ENCODE peak calls at places on chromosomes 3 and 15, in six cellular contexts. One of them, this sample, is unnamed.

GRCh38 chr3:189270248-189270832 is 98.6 kb downstream of the TPRG1 start:
- DNase-seq in IMR-90: peak
- DNase-seq in body of pancreas: peak
- DNase-seq in activated CD4-positive, alpha-beta memory T cell treated with anti-CD3 and anti-CD28 coated beads, Interleukin-2, amount 10 ng/mL, durations not matched to agents 7 days and 5 days: peak
- DNase-seq in HFF-Myc: peak
- DNase-seq in left ventricle myocardium inferior: peak
- DNase-seq in this sample: no peak

GRCh38 chr3:50525191-50525590 is 21.8 kb upstream of the CACNA2D2 start:
- DNase-seq in HFF-Myc: no peak
- DNase-seq in IMR-90: no peak
- DNase-seq in body of pancreas: no peak
- DNase-seq in activated CD4-positive, alpha-beta memory T cell treated with anti-CD3 and anti-CD28 coated beads, Interleukin-2, amount 10 ng/mL, durations not matched to agents 7 days and 5 days: no peak
- DNase-seq in left ventricle myocardium inferior: no peak
- DNase-seq in this sample: peak

GRCh38 chr15:39332846-39333245 is 248.0 kb upstream of the THBS1 start:
- DNase-seq in left ventricle myocardium inferior: no peak
- DNase-seq in body of pancreas: no peak
- DNase-seq in IMR-90: no peak
- DNase-seq in activated CD4-positive, alpha-beta memory T cell treated with anti-CD3 and anti-CD28 coated beads, Interleukin-2, amount 10 ng/mL, durations not matched to agents 7 days and 5 days: no peak
- DNase-seq in HFF-Myc: no peak
- DNase-seq in this sample: no peak

GRCh38 chr3:124620600-124621063 is 109.6 kb upstream of the UMPS start:
- DNase-seq in IMR-90: peak
- DNase-seq in left ventricle myocardium inferior: no peak
- DNase-seq in activated CD4-positive, alpha-beta memory T cell treated with anti-CD3 and anti-CD28 coated beads, Interleukin-2, amount 10 ng/mL, durations not matched to agents 7 days and 5 days: peak
- DNase-seq in HFF-Myc: no peak
- DNase-seq in body of pancreas: peak
- DNase-seq in this sample: no peak

GRCh38 chr3:110343376-110343775 is 728.2 kb upstream of the NECTIN3 start:
- DNase-seq in activated CD4-positive, alpha-beta memory T cell treated with anti-CD3 and anti-CD28 coated beads, Interleukin-2, amount 10 ng/mL, durations not matched to agents 7 days and 5 days: no peak
- DNase-seq in left ventricle myocardium inferior: no peak
- DNase-seq in body of pancreas: no peak
- DNase-seq in HFF-Myc: peak
- DNase-seq in IMR-90: peak
- DNase-seq in this sample: no peak

GRCh38 chr3:168085491-168086119 is 10.1 kb downstream of the GOLIM4 start:
- DNase-seq in HFF-Myc: no peak
- DNase-seq in body of pancreas: no peak
- DNase-seq in IMR-90: no peak
- DNase-seq in activated CD4-positive, alpha-beta memory T cell treated with anti-CD3 and anti-CD28 coated beads, Interleukin-2, amount 10 ng/mL, durations not matched to agents 7 days and 5 days: no peak
- DNase-seq in left ventricle myocardium inferior: no peak
- DNase-seq in this sample: no peak

GRCh38 chr3:185253645-185254410 is at the start of gene EHHADH:
- DNase-seq in HFF-Myc: peak
- DNase-seq in activated CD4-positive, alpha-beta memory T cell treated with anti-CD3 and anti-CD28 coated beads, Interleukin-2, amount 10 ng/mL, durations not matched to agents 7 days and 5 days: peak
- DNase-seq in left ventricle myocardium inferior: peak
- DNase-seq in IMR-90: peak
- DNase-seq in body of pancreas: peak
- DNase-seq in this sample: peak

GRCh38 chr3:191373327-191373726 is 43.0 kb upstream of the UTS2B start:
- DNase-seq in HFF-Myc: no peak
- DNase-seq in IMR-90: peak
- DNase-seq in left ventricle myocardium inferior: no peak
- DNase-seq in body of pancreas: no peak
- DNase-seq in activated CD4-positive, alpha-beta memory T cell treated with anti-CD3 and anti-CD28 coated beads, Interleukin-2, amount 10 ng/mL, durations not matched to agents 7 days and 5 days: no peak
- DNase-seq in this sample: no peak

GRCh38 chr15:69298697-69299441 is at the start of gene PAQR5:
- DNase-seq in HFF-Myc: no peak
- DNase-seq in body of pancreas: peak
- DNase-seq in left ventricle myocardium inferior: peak
- DNase-seq in IMR-90: no peak
- DNase-seq in activated CD4-positive, alpha-beta memory T cell treated with anti-CD3 and anti-CD28 coated beads, Interleukin-2, amount 10 ng/mL, durations not matched to agents 7 days and 5 days: no peak
- DNase-seq in this sample: peak

GRCh38 chr15:60682615-60683014 is 203.7 kb upstream of the ICE2 start:
- DNase-seq in IMR-90: no peak
- DNase-seq in activated CD4-positive, alpha-beta memory T cell treated with anti-CD3 and anti-CD28 coated beads, Interleukin-2, amount 10 ng/mL, durations not matched to agents 7 days and 5 days: no peak
- DNase-seq in body of pancreas: peak
- DNase-seq in HFF-Myc: no peak
- DNase-seq in left ventricle myocardium inferior: no peak
- DNase-seq in this sample: no peak

GRCh38 chr3:171186383-171186782 is 159.9 kb upstream of the SLC2A2 start:
- DNase-seq in activated CD4-positive, alpha-beta memory T cell treated with anti-CD3 and anti-CD28 coated beads, Interleukin-2, amount 10 ng/mL, durations not matched to agents 7 days and 5 days: no peak
- DNase-seq in IMR-90: no peak
- DNase-seq in left ventricle myocardium inferior: no peak
- DNase-seq in HFF-Myc: no peak
- DNase-seq in body of pancreas: no peak
- DNase-seq in this sample: no peak

GRCh38 chr3:157199841-157200240 is 39.9 kb upstream of the CCNL1 start:
- DNase-seq in body of pancreas: no peak
- DNase-seq in left ventricle myocardium inferior: no peak
- DNase-seq in activated CD4-positive, alpha-beta memory T cell treated with anti-CD3 and anti-CD28 coated beads, Interleukin-2, amount 10 ng/mL, durations not matched to agents 7 days and 5 days: no peak
- DNase-seq in IMR-90: peak
- DNase-seq in HFF-Myc: no peak
- DNase-seq in this sample: no peak

GRCh38 chr15:39720721-39721611 is 61.7 kb downstream of the FSIP1 start:
- DNase-seq in IMR-90: peak
- DNase-seq in activated CD4-positive, alpha-beta memory T cell treated with anti-CD3 and anti-CD28 coated beads, Interleukin-2, amount 10 ng/mL, durations not matched to agents 7 days and 5 days: no peak
- DNase-seq in body of pancreas: no peak
- DNase-seq in left ventricle myocardium inferior: no peak
- DNase-seq in HFF-Myc: peak
- DNase-seq in this sample: no peak

GRCh38 chr3:105527949-105528348 is 161.2 kb downstream of the ALCAM start:
- DNase-seq in HFF-Myc: peak
- DNase-seq in IMR-90: peak
- DNase-seq in left ventricle myocardium inferior: no peak
- DNase-seq in activated CD4-positive, alpha-beta memory T cell treated with anti-CD3 and anti-CD28 coated beads, Interleukin-2, amount 10 ng/mL, durations not matched to agents 7 days and 5 days: no peak
- DNase-seq in body of pancreas: no peak
- DNase-seq in this sample: no peak

GRCh38 chr15:69338535-69339213 is 40.0 kb downstream of the PAQR5 start:
- DNase-seq in IMR-90: no peak
- DNase-seq in left ventricle myocardium inferior: no peak
- DNase-seq in body of pancreas: no peak
- DNase-seq in activated CD4-positive, alpha-beta memory T cell treated with anti-CD3 and anti-CD28 coated beads, Interleukin-2, amount 10 ng/mL, durations not matched to agents 7 days and 5 days: no peak
- DNase-seq in HFF-Myc: no peak
- DNase-seq in this sample: no peak

GRCh38 chr3:106114848-106115247 is 246.0 kb upstream of the CBLB start:
- DNase-seq in activated CD4-positive, alpha-beta memory T cell treated with anti-CD3 and anti-CD28 coated beads, Interleukin-2, amount 10 ng/mL, durations not matched to agents 7 days and 5 days: no peak
- DNase-seq in IMR-90: peak
- DNase-seq in body of pancreas: no peak
- DNase-seq in HFF-Myc: no peak
- DNase-seq in left ventricle myocardium inferior: no peak
- DNase-seq in this sample: no peak

GRCh38 chr15:34987182-34987488 is 952 bp downstream of the ZNF770 start:
- DNase-seq in left ventricle myocardium inferior: no peak
- DNase-seq in activated CD4-positive, alpha-beta memory T cell treated with anti-CD3 and anti-CD28 coated beads, Interleukin-2, amount 10 ng/mL, durations not matched to agents 7 days and 5 days: no peak
- DNase-seq in IMR-90: no peak
- DNase-seq in HFF-Myc: no peak
- DNase-seq in body of pancreas: no peak
- DNase-seq in this sample: peak

GRCh38 chr3:33083958-33084357 is 13.0 kb downstream of the GLB1 start:
- DNase-seq in activated CD4-positive, alpha-beta memory T cell treated with anti-CD3 and anti-CD28 coated beads, Interleukin-2, amount 10 ng/mL, durations not matched to agents 7 days and 5 days: no peak
- DNase-seq in body of pancreas: no peak
- DNase-seq in left ventricle myocardium inferior: no peak
- DNase-seq in HFF-Myc: no peak
- DNase-seq in IMR-90: no peak
- DNase-seq in this sample: no peak

GRCh38 chr3:124992041-124992440 is 57.5 kb upstream of the MUC13 start:
- DNase-seq in body of pancreas: no peak
- DNase-seq in IMR-90: no peak
- DNase-seq in HFF-Myc: no peak
- DNase-seq in left ventricle myocardium inferior: no peak
- DNase-seq in activated CD4-positive, alpha-beta memory T cell treated with anti-CD3 and anti-CD28 coated beads, Interleukin-2, amount 10 ng/mL, durations not matched to agents 7 days and 5 days: no peak
- DNase-seq in this sample: no peak

GRCh38 chr15:39310633-39311032 is 270.2 kb upstream of the THBS1 start:
- DNase-seq in body of pancreas: no peak
- DNase-seq in left ventricle myocardium inferior: no peak
- DNase-seq in activated CD4-positive, alpha-beta memory T cell treated with anti-CD3 and anti-CD28 coated beads, Interleukin-2, amount 10 ng/mL, durations not matched to agents 7 days and 5 days: no peak
- DNase-seq in IMR-90: peak
- DNase-seq in HFF-Myc: no peak
- DNase-seq in this sample: no peak

GRCh38 chr3:48429416-48430358 is at the start of gene PLXNB1:
- DNase-seq in left ventricle myocardium inferior: peak
- DNase-seq in HFF-Myc: no peak
- DNase-seq in activated CD4-positive, alpha-beta memory T cell treated with anti-CD3 and anti-CD28 coated beads, Interleukin-2, amount 10 ng/mL, durations not matched to agents 7 days and 5 days: peak
- DNase-seq in body of pancreas: peak
- DNase-seq in IMR-90: peak
- DNase-seq in this sample: peak

GRCh38 chr3:171757377-171758034 is 52.8 kb downstream of the PLD1 start:
- DNase-seq in IMR-90: no peak
- DNase-seq in HFF-Myc: no peak
- DNase-seq in body of pancreas: no peak
- DNase-seq in activated CD4-positive, alpha-beta memory T cell treated with anti-CD3 and anti-CD28 coated beads, Interleukin-2, amount 10 ng/mL, durations not matched to agents 7 days and 5 days: no peak
- DNase-seq in left ventricle myocardium inferior: no peak
- DNase-seq in this sample: no peak

GRCh38 chr15:40511472-40512133 is 40.8 kb downstream of the CHST14 start:
- DNase-seq in left ventricle myocardium inferior: peak
- DNase-seq in activated CD4-positive, alpha-beta memory T cell treated with anti-CD3 and anti-CD28 coated beads, Interleukin-2, amount 10 ng/mL, durations not matched to agents 7 days and 5 days: peak
- DNase-seq in body of pancreas: peak
- DNase-seq in HFF-Myc: no peak
- DNase-seq in IMR-90: no peak
- DNase-seq in this sample: peak

GRCh38 chr3:71488882-71489281 is 94.6 kb downstream of the FOXP1 start:
- DNase-seq in HFF-Myc: no peak
- DNase-seq in body of pancreas: no peak
- DNase-seq in left ventricle myocardium inferior: no peak
- DNase-seq in activated CD4-positive, alpha-beta memory T cell treated with anti-CD3 and anti-CD28 coated beads, Interleukin-2, amount 10 ng/mL, durations not matched to agents 7 days and 5 days: no peak
- DNase-seq in IMR-90: no peak
- DNase-seq in this sample: no peak

GRCh38 chr3:159922861-159923312 is 65.7 kb upstream of the IL12A start:
- DNase-seq in left ventricle myocardium inferior: no peak
- DNase-seq in HFF-Myc: no peak
- DNase-seq in body of pancreas: no peak
- DNase-seq in activated CD4-positive, alpha-beta memory T cell treated with anti-CD3 and anti-CD28 coated beads, Interleukin-2, amount 10 ng/mL, durations not matched to agents 7 days and 5 days: no peak
- DNase-seq in IMR-90: no peak
- DNase-seq in this sample: no peak

GRCh38 chr3:150251187-150251592 is 156.9 kb upstream of the TSC22D2 start:
- DNase-seq in IMR-90: no peak
- DNase-seq in activated CD4-positive, alpha-beta memory T cell treated with anti-CD3 and anti-CD28 coated beads, Interleukin-2, amount 10 ng/mL, durations not matched to agents 7 days and 5 days: no peak
- DNase-seq in HFF-Myc: no peak
- DNase-seq in left ventricle myocardium inferior: no peak
- DNase-seq in body of pancreas: no peak
- DNase-seq in this sample: no peak

GRCh38 chr15:43410572-43411214 is 39.8 kb downstream of the TUBGCP4 start:
- DNase-seq in IMR-90: peak
- DNase-seq in HFF-Myc: no peak
- DNase-seq in body of pancreas: no peak
- DNase-seq in left ventricle myocardium inferior: no peak
- DNase-seq in activated CD4-positive, alpha-beta memory T cell treated with anti-CD3 and anti-CD28 coated beads, Interleukin-2, amount 10 ng/mL, durations not matched to agents 7 days and 5 days: no peak
- DNase-seq in this sample: no peak

GRCh38 chr3:171126478-171127214 is 100.1 kb upstream of the SLC2A2 start:
- DNase-seq in left ventricle myocardium inferior: no peak
- DNase-seq in IMR-90: no peak
- DNase-seq in activated CD4-positive, alpha-beta memory T cell treated with anti-CD3 and anti-CD28 coated beads, Interleukin-2, amount 10 ng/mL, durations not matched to agents 7 days and 5 days: no peak
- DNase-seq in body of pancreas: no peak
- DNase-seq in HFF-Myc: no peak
- DNase-seq in this sample: no peak

GRCh38 chr3:81968628-81969027 is 207.2 kb upstream of the GBE1 start:
- DNase-seq in IMR-90: no peak
- DNase-seq in body of pancreas: no peak
- DNase-seq in activated CD4-positive, alpha-beta memory T cell treated with anti-CD3 and anti-CD28 coated beads, Interleukin-2, amount 10 ng/mL, durations not matched to agents 7 days and 5 days: no peak
- DNase-seq in left ventricle myocardium inferior: no peak
- DNase-seq in HFF-Myc: no peak
- DNase-seq in this sample: no peak

GRCh38 chr3:123372789-123373534 is 75.9 kb downstream of the ADCY5 start:
- DNase-seq in HFF-Myc: no peak
- DNase-seq in body of pancreas: no peak
- DNase-seq in activated CD4-positive, alpha-beta memory T cell treated with anti-CD3 and anti-CD28 coated beads, Interleukin-2, amount 10 ng/mL, durations not matched to agents 7 days and 5 days: no peak
- DNase-seq in left ventricle myocardium inferior: no peak
- DNase-seq in IMR-90: no peak
- DNase-seq in this sample: no peak

GRCh38 chr3:104825116-104825515 is 541.6 kb upstream of the ALCAM start:
- DNase-seq in activated CD4-positive, alpha-beta memory T cell treated with anti-CD3 and anti-CD28 coated beads, Interleukin-2, amount 10 ng/mL, durations not matched to agents 7 days and 5 days: no peak
- DNase-seq in HFF-Myc: no peak
- DNase-seq in body of pancreas: no peak
- DNase-seq in left ventricle myocardium inferior: no peak
- DNase-seq in IMR-90: peak
- DNase-seq in this sample: peak

GRCh38 chr3:109369510-109369909 is 32.2 kb upstream of the DPPA4 start:
- DNase-seq in IMR-90: no peak
- DNase-seq in HFF-Myc: no peak
- DNase-seq in activated CD4-positive, alpha-beta memory T cell treated with anti-CD3 and anti-CD28 coated beads, Interleukin-2, amount 10 ng/mL, durations not matched to agents 7 days and 5 days: no peak
- DNase-seq in body of pancreas: no peak
- DNase-seq in left ventricle myocardium inferior: no peak
- DNase-seq in this sample: no peak

GRCh38 chr15:60009581-60010379 is 5.7 kb downstream of the FOXB1 start:
- DNase-seq in IMR-90: no peak
- DNase-seq in left ventricle myocardium inferior: no peak
- DNase-seq in body of pancreas: no peak
- DNase-seq in HFF-Myc: no peak
- DNase-seq in activated CD4-positive, alpha-beta memory T cell treated with anti-CD3 and anti-CD28 coated beads, Interleukin-2, amount 10 ng/mL, durations not matched to agents 7 days and 5 days: no peak
- DNase-seq in this sample: no peak

GRCh38 chr3:149541091-149541491 is 66.6 kb downstream of the TM4SF4 start:
- DNase-seq in IMR-90: peak
- DNase-seq in activated CD4-positive, alpha-beta memory T cell treated with anti-CD3 and anti-CD28 coated beads, Interleukin-2, amount 10 ng/mL, durations not matched to agents 7 days and 5 days: no peak
- DNase-seq in HFF-Myc: no peak
- DNase-seq in left ventricle myocardium inferior: no peak
- DNase-seq in body of pancreas: no peak
- DNase-seq in this sample: no peak

GRCh38 chr3:180319461-180319860 is 282.5 kb upstream of the TTC14 start:
- DNase-seq in body of pancreas: no peak
- DNase-seq in left ventricle myocardium inferior: no peak
- DNase-seq in activated CD4-positive, alpha-beta memory T cell treated with anti-CD3 and anti-CD28 coated beads, Interleukin-2, amount 10 ng/mL, durations not matched to agents 7 days and 5 days: no peak
- DNase-seq in IMR-90: peak
- DNase-seq in HFF-Myc: no peak
- DNase-seq in this sample: no peak

GRCh38 chr15:101048191-101049011 is 129.2 kb downstream of the LRRK1 start:
- DNase-seq in activated CD4-positive, alpha-beta memory T cell treated with anti-CD3 and anti-CD28 coated beads, Interleukin-2, amount 10 ng/mL, durations not matched to agents 7 days and 5 days: no peak
- DNase-seq in left ventricle myocardium inferior: no peak
- DNase-seq in HFF-Myc: no peak
- DNase-seq in body of pancreas: no peak
- DNase-seq in IMR-90: no peak
- DNase-seq in this sample: peak

GRCh38 chr3:52177701-52178042 is 20.3 kb upstream of the ALAS1 start:
- DNase-seq in left ventricle myocardium inferior: no peak
- DNase-seq in IMR-90: no peak
- DNase-seq in body of pancreas: peak
- DNase-seq in HFF-Myc: no peak
- DNase-seq in activated CD4-positive, alpha-beta memory T cell treated with anti-CD3 and anti-CD28 coated beads, Interleukin-2, amount 10 ng/mL, durations not matched to agents 7 days and 5 days: no peak
- DNase-seq in this sample: no peak

This sample was measured in SK-N-SH.